ENCODE peak calls at places on chromosomes 13 and 19, in nine cellular contexts. N is lower lobe of right lung; K is nucleus accumbens; Y is NCI-H2081 treated with DMSO at 0.1 percent for 48 hours; P is AG08396; R is stimulated activated CD4-positive, alpha-beta T cell treated with anti-CD3 and anti-CD28 coated beads, Interleukin-1b, Interleukin-23, amount 100 ng/mL, for 1 hour; E is amniotic stem cell; G is AG04449; F is SHP77. B is an unnamed sample.

GRCh38 chr13:41848435-41849255 is 112.3 kb downstream of the VWA8 start:
- DNase-seq in N (no peak), K (no peak), Y (no peak), P (no peak), R (no peak), E (no peak), G (peak), F (no peak), B (no peak)

GRCh38 chr13:45199716-45200115 is 1.1 kb downstream of the KCTD4 start:
- DNase-seq in N (no peak), K (no peak), Y (no peak), P (no peak), R (no peak), E (no peak), G (no peak), F (no peak), B (no peak)

GRCh38 chr19:13824703-13825102 is 29.5 kb downstream of the ZSWIM4 start:
- DNase-seq in N (no peak), K (no peak), Y (no peak), P (no peak), R (no peak), E (no peak), G (no peak), F (no peak), B (no peak)

GRCh38 chr19:7869910-7870511 is 4.2 kb downstream of the PRR36 start:
- DNase-seq in N (peak), K (peak), Y (no peak), P (no peak), R (no peak), E (no peak), G (no peak), F (no peak), B (no peak)

GRCh38 chr19:33690461-33691427 is 69.0 kb downstream of the CHST8 start:
- DNase-seq in N (no peak), K (no peak), Y (no peak), P (no peak), R (no peak), E (no peak), G (no peak), F (peak), B (no peak)

GRCh38 chr19:51365211-51366049 is 758 bp downstream of the ETFB start:
- DNase-seq in N (no peak), K (peak), Y (no peak), P (no peak), R (no peak), E (no peak), G (no peak), F (no peak), B (no peak)

GRCh38 chr13:94886191-94886590 is 173.8 kb upstream of the SOX21 start:
- DNase-seq in N (no peak), K (no peak), Y (no peak), P (peak), R (no peak), E (peak), G (peak), F (no peak), B (peak)

GRCh38 chr13:50197705-50198104 is 182.5 kb downstream of the KCNRG start:
- DNase-seq in N (no peak), K (no peak), Y (no peak), P (no peak), R (no peak), E (no peak), G (no peak), F (no peak), B (no peak)

B was measured in HFF-Myc.